ENCODE peak calls at places on chromosomes 2 and 18, in five cellular contexts. B is BE2C, O is suprapubic skin, N is brain microvascular endothelial cell, X is Peyer's patch. C is an unnamed sample. For H3K27me3, the result is how much of the 10 kb centered on the place peaks cover.

GRCh38 chr2:163775304-163775703 is 39.5 kb upstream of the FIGN start:
- DNase-seq in N (peak), B (no peak), O (no peak), X (no peak), C (no peak)

GRCh38 chr2:188983427-188984101 is 9.4 kb downstream of the COL3A1 start:
- DNase-seq in B (no peak), X (no peak), N (peak), O (no peak), C (no peak)

GRCh38 chr18:21851327-21851961 is 110.9 kb downstream of the MIB1 start:
- DNase-seq in B (no peak), X (no peak), N (no peak), O (no peak), C (no peak)

GRCh38 chr2:19536136-19536535 is 177.7 kb upstream of the OSR1 start:
- DNase-seq in B (no peak), O (no peak), N (no peak), X (no peak), C (peak)

GRCh38 chr2:119352357-119352756 is 14.3 kb downstream of the C2orf76 start:
- DNase-seq in X (no peak), N (no peak), O (no peak), B (no peak), C (no peak)

GRCh38 chr2:143452817-143453462 is 323.7 kb downstream of the ARHGAP15 start:
- DNase-seq in B (no peak), N (no peak), X (no peak), O (no peak), C (no peak)

GRCh38 chr18:10514621-10515020 is 11.2 kb upstream of the NAPG start:
- DNase-seq in B (no peak), O (no peak), N (no peak), X (no peak), C (no peak)

GRCh38 chr2:144489315-144489920 is 30.5 kb downstream of the ZEB2 start:
- DNase-seq in B (no peak), N (no peak), O (no peak), X (no peak), C (no peak)

GRCh38 chr2:163155279-163155883 is 316.8 kb upstream of the KCNH7 start:
- DNase-seq in B (no peak), X (no peak), N (no peak), O (no peak), C (no peak)

GRCh38 chr2:182543746-182544525 is 117.1 kb upstream of the PDE1A start:
- DNase-seq in X (no peak), O (no peak), B (no peak), N (no peak), C (no peak)

GRCh38 chr2:201888476-201888875 is 82.1 kb downstream of the CDK15 start:
- DNase-seq in X (no peak), B (no peak), N (no peak), O (peak), C (no peak)

GRCh38 chr18:21604711-21605110 is 4.2 kb upstream of the ESCO1 start:
- DNase-seq in X (no peak), N (no peak), B (no peak), O (no peak), C (no peak)

GRCh38 chr2:31430439-31431165 is 16.1 kb upstream of the XDH start:
- DNase-seq in B (no peak), O (no peak), N (no peak), X (no peak), C (no peak)

GRCh38 chr2:180205616-180206271 is 198.6 kb upstream of the CWC22 start:
- DNase-seq in N (no peak), B (no peak), X (no peak), O (no peak), C (no peak)

GRCh38 chr2:69138247-69138754 is 125.3 kb downstream of the ANTXR1 start:
- DNase-seq in O (no peak), X (no peak), B (no peak), N (peak), C (no peak)

GRCh38 chr18:34887881-34888580 is 153.2 kb upstream of the MAPRE2 start:
- DNase-seq in O (no peak), B (no peak), N (no peak), X (no peak), C (no peak)

GRCh38 chr2:131058214-131058613 is 35.0 kb downstream of the FAM168B start:
- DNase-seq in O (no peak), X (no peak), B (no peak), N (no peak), C (no peak)

GRCh38 chr2:41973871-41974270 is 74.0 kb upstream of the PKDCC start:
- DNase-seq in B (no peak), O (peak), N (no peak), X (no peak), C (no peak)

GRCh38 chr18:43277164-43277600 is at the start of gene SYT4:
- DNase-seq in N (peak), B (peak), O (no peak), X (no peak), C (peak)

GRCh38 chr2:204114294-204114693 is 177.7 kb downstream of the ICOS start:
- DNase-seq in N (no peak), O (no peak), X (no peak), B (no peak), C (no peak)

GRCh38 chr2:191382801-191383200 is 137.6 kb downstream of the MYO1B start:
- DNase-seq in X (no peak), O (no peak), B (peak), N (peak), C (no peak)

GRCh38 chr2:100812141-100812540 is 7.8 kb upstream of the NPAS2 start:
- DNase-seq in X (no peak), O (no peak), B (no peak), N (no peak), C (no peak)

GRCh38 chr18:78978336-78979057 is 1.1 kb upstream of the SALL3 start:
- DNase-seq in O (no peak), N (no peak), B (no peak), X (no peak), C (no peak)

GRCh38 chr18:78979058-78979680 is 449 bp upstream of the SALL3 start:
- DNase-seq in O (no peak), B (no peak), N (no peak), X (no peak), C (peak)

GRCh38 chr18:78980279-78980771 is 707 bp downstream of the SALL3 start:
- DNase-seq in X (no peak), O (no peak), B (no peak), N (no peak), C (no peak)

GRCh38 chr18:78980777-78981651 is 1.4 kb downstream of the SALL3 start:
- DNase-seq in N (no peak), B (no peak), X (no peak), O (no peak), C (peak)

GRCh38 chr18:78979682-78980278 is at the start of gene SALL3:
- DNase-seq in N (no peak), X (no peak), O (no peak), B (no peak), C (no peak)
- H3K4me3 ChIP-seq in N (no peak), X (no peak), O (peak), B (no peak), C (no peak)

GRCh38 chr2:233208382-233209116 is 42.9 kb upstream of the ATG16L1 start:
- DNase-seq in X (no peak), O (no peak), B (no peak), N (no peak), C (no peak)
- H3K27me3 ChIP-seq in X (under half), O (under half), B (under half), N (under half), C (under half)

DNA sequence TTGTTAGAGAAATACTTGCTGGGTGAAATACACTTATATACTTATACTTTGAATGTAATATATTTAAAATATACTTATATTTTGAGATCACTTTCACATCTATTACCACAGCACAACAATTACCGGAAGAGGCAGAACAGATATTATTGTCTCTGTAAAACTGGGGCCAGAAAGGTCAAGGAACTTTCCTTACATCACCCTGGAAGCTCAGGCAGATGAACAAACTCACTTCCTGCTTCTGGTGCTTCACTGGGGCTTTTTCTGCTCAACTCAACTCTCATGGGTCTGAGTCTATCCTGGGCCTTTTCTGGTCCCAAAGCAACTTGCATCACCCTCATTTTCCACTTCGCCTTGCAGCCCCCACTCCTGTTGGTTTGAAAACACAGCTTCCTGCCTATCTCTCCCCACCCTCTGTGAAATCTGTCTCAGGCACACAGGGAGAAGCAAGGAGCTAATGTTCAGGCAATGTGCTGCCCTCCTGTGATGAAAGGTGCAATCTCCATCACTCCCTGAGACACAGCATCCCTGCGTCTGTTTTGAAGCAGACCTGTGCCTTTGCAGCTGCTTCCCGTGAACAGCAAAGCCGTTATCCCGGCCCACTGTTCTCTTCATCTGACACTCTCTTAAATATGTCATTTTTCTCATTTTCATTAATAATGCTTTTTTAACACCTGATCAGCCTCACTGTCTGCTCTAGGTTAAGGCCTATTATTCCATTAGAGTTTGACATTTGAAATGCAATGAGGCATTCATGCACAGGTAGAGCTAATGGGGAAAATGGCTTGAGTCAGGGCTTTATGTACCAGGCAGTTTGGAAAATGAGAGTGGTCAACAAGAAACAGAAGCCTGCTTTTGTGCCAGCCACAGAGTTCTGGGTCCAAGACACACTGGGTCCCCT is 251.9 kb upstream of the CHAC2 start:
- DNase-seq in B (no peak), O (no peak), N (no peak), X (no peak), C (no peak)
- TF ChIP-seq CTCF in B (peak), O (no peak), N (peak), X (no peak), C (peak)

GRCh38 chr18:77101410-77102245 is 31.0 kb downstream of the MBP start:
- DNase-seq in O (peak), B (no peak), X (peak), N (peak), C (peak)
- H3K4me3 ChIP-seq in O (peak), B (no peak), X (no peak), N (peak), C (no peak)

DNA sequence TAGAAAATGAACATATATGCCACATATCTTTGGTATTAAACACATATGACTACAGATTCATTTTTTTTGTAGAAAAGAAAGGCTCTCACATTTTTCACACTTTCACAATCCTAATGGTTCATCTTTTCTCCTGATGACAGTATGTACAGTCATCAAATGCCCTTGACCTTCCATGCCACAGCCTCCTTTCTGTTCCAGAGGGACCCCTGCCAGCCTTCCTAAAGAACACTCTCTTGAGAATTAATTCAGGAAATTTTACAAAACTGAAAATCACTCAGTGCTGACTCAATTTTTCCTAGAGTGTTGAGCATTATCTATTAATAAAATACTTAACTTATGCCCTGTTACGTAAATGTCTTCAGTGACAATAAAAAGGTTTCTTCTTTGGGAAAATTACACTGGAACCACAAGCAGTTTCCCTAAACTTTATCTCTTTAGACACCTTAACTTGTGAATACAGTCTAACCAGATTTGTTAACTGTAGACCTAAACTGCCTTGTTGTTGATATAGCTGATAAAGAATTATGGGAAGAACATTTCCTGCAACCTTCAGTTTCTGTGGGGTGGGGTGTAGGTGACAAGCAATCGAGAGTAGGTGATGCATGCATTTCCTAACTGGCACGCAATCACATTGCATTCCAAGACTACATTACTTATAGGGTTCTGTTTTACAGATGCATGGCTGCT is 15.3 kb upstream of the ACOXL start:
- DNase-seq in N (no peak), X (no peak), O (no peak), B (no peak), C (no peak)
- H3K27me3 ChIP-seq in N (under half), X (under half), O (under half), B (under half), C (under half)

GRCh38 chr2:173021939-173022371 is 53.7 kb upstream of the MAP3K20 start:
- DNase-seq in N (peak), O (no peak), B (peak), X (no peak), C (no peak)
- TF ChIP-seq CTCF in N (peak), O (no peak), B (peak), X (no peak), C (peak)

GRCh38 chr18:66457245-66457644 is 146.6 kb downstream of the CDH19 start:
- DNase-seq in X (no peak), B (no peak), O (no peak), N (no peak), C (no peak)
- H3K4me3 ChIP-seq in X (no peak), B (no peak), O (no peak), N (no peak), C (no peak)